ENCODE peak calls at places on chromosomes 11 and 22, in four cellular contexts. O is K562, V is GM12878, I is A549. Q is an unnamed sample.

GRCh38 chr11:36249271-36249670 is 40.0 kb downstream of the COMMD9 start:
- DNase-seq in O (no peak), V (no peak), I (no peak), Q (peak)

GRCh38 chr11:111225871-111226270 is 19.7 kb upstream of the POU2AF2 start:
- DNase-seq in O (no peak), V (no peak), I (no peak), Q (no peak)

GRCh38 chr11:77154381-77155081 is 26.5 kb downstream of the MYO7A start:
- DNase-seq in O (no peak), V (no peak), I (no peak), Q (no peak)

GRCh38 chr22:39128508-39128907 is 24.0 kb downstream of the CBX7 start:
- DNase-seq in O (no peak), V (no peak), I (no peak), Q (no peak)

GRCh38 chr11:36684840-36685800 is 87.1 kb upstream of the RAG2 start:
- DNase-seq in O (no peak), V (no peak), I (no peak), Q (peak)

GRCh38 chr11:114075891-114076441 is 16.5 kb downstream of the ZBTB16 start:
- DNase-seq in O (peak), V (no peak), I (peak), Q (peak)

GRCh38 chr11:27013741-27014415 is 20.0 kb downstream of the FIBIN start:
- DNase-seq in O (no peak), V (no peak), I (no peak), Q (no peak)

GRCh38 chr22:34966980-34967379 is 99.0 kb upstream of the ISX start:
- DNase-seq in O (no peak), V (no peak), I (peak), Q (no peak)

GRCh38 chr11:47924184-47924671 is 56.1 kb upstream of the PTPRJ start:
- DNase-seq in O (no peak), V (no peak), I (peak), Q (no peak)

GRCh38 chr11:76419896-76420295 is 24.9 kb upstream of the EMSY start:
- DNase-seq in O (peak), V (no peak), I (peak), Q (peak)

GRCh38 chr11:119101759-119102423 is at the start of gene DPAGT1:
- DNase-seq in O (peak), V (peak), I (peak), Q (peak)

GRCh38 chr11:1832181-1832988 is 2.4 kb upstream of the SYT8 start:
- DNase-seq in O (peak), V (no peak), I (peak), Q (peak)

GRCh38 chr11:100932474-100933100 is 197.0 kb downstream of the PGR start:
- DNase-seq in O (no peak), V (no peak), I (peak), Q (peak)

GRCh38 chr22:25136953-25137576 is 62.6 kb upstream of the CRYBB3 start:
- DNase-seq in O (no peak), V (no peak), I (no peak), Q (no peak)

GRCh38 chr11:14237333-14237988 is 121.5 kb downstream of the RRAS2 start:
- DNase-seq in O (no peak), V (peak), I (no peak), Q (peak)

GRCh38 chr11:1371026-1371325 is 18.8 kb upstream of the BRSK2 start:
- DNase-seq in O (no peak), V (no peak), I (no peak), Q (no peak)

GRCh38 chr11:19861171-19861570 is 148.5 kb downstream of the NAV2 start:
- DNase-seq in O (no peak), V (no peak), I (no peak), Q (no peak)

GRCh38 chr22:40757071-40757470 is 62.1 kb downstream of the SLC25A17 start:
- DNase-seq in O (no peak), V (no peak), I (no peak), Q (no peak)

GRCh38 chr11:61587951-61588695 is 7.2 kb upstream of the SYT7 start:
- DNase-seq in O (peak), V (no peak), I (peak), Q (peak)

GRCh38 chr11:14727215-14727614 is 83.6 kb downstream of the PDE3B start:
- DNase-seq in O (no peak), V (no peak), I (no peak), Q (no peak)

GRCh38 chr11:76074178-76075112 is 131.9 kb downstream of the WNT11 start:
- DNase-seq in O (peak), V (no peak), I (no peak), Q (peak)

GRCh38 chr11:110797453-110797852 is 85.2 kb upstream of the ARHGAP20 start:
- DNase-seq in O (no peak), V (peak), I (no peak), Q (peak)

GRCh38 chr22:45083659-45084305 is 74.0 kb upstream of the PHF21B start:
- DNase-seq in O (no peak), V (no peak), I (peak), Q (no peak)

GRCh38 chr22:48372395-48372794 is 1455.3 kb downstream of the BRD1 start:
- DNase-seq in O (no peak), V (no peak), I (no peak), Q (no peak)

GRCh38 chr11:115291391-115291744 is 212.8 kb downstream of the CADM1 start:
- DNase-seq in O (no peak), V (no peak), I (no peak), Q (no peak)

GRCh38 chr11:38481391-38481790 is 1883.4 kb upstream of the RAG2 start:
- DNase-seq in O (no peak), V (no peak), I (no peak), Q (no peak)

GRCh38 chr11:44556735-44557409 is 8.6 kb upstream of the CD82 start:
- DNase-seq in O (no peak), V (peak), I (peak), Q (peak)

GRCh38 chr11:102283088-102283487 is 34.2 kb upstream of the BIRC3 start:
- DNase-seq in O (no peak), V (no peak), I (no peak), Q (no peak)

GRCh38 chr11:69551963-69552362 is 70.5 kb downstream of the LINC01488 start:
- DNase-seq in O (no peak), V (no peak), I (no peak), Q (no peak)

GRCh38 chr11:70509476-70509875 is 111.1 kb downstream of the CTTN start:
- DNase-seq in O (no peak), V (no peak), I (no peak), Q (no peak)

GRCh38 chr11:126496576-126497403 is 141.3 kb downstream of the ST3GAL4 start:
- DNase-seq in O (no peak), V (no peak), I (no peak), Q (no peak)

GRCh38 chr11:33375688-33376311 is 118.6 kb downstream of the HIPK3 start:
- DNase-seq in O (no peak), V (no peak), I (no peak), Q (no peak)

GRCh38 chr11:19978668-19979518 is 181.4 kb downstream of the DBX1 start:
- DNase-seq in O (peak), V (peak), I (peak), Q (peak)

GRCh38 chr11:975824-976223 is 50.2 kb downstream of the AP2A2 start:
- DNase-seq in O (peak), V (no peak), I (peak), Q (peak)

GRCh38 chr11:110121204-110121603 is 28.0 kb downstream of the ZC3H12C start:
- DNase-seq in O (no peak), V (no peak), I (no peak), Q (no peak)

GRCh38 chr11:134531331-134532135 is 119.5 kb upstream of the B3GAT1 start:
- DNase-seq in O (no peak), V (no peak), I (no peak), Q (no peak)

DNA sequence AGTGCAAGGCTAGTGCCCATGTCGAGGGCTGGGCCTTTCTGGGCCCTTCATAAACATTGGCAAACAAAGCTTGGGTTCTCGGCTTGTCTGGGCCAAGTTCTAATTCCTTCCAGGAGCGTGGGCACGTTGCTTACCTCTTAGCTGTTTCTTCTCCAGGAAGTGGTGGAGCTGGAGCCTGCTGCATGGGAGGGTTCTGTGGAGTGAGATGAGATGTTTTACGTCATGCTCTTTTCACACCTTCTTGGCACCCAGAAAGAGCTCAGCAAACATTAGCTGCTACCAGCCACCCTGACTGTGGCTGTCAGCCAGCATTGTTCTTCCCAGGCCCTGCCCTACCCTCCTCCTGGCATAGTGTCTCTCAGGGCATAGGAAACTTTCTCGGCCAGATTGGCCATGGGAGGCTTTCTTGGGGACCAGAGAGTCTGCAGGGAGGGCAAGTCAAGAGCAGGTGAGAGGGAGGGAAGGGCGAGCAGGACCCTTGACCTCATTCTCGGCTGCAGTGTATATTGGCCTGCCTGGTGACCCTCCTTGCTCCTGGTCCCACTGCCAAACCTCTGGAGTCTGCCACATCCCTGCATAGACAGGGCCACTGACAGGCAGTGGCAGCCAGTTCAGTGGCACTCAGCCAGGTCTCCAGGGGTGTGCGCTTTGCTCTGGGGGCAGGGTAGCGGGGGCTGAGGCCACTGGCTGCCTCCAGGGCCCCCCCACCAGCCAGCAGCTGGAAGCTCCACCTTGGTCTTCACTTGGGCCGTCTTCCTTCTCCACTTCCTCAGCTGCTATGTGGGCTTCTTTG is 98.8 kb downstream of the BCR start:
- DNase-seq in O (peak), V (no peak), I (peak), Q (no peak)
- TF ChIP-seq MYC in O (no peak), V (no peak), I (no peak), Q (no peak)

GRCh38 chr11:41056892-41057569 is 402.4 kb downstream of the LRRC4C start:
- DNase-seq in O (no peak), V (no peak), I (no peak), Q (no peak)
- H3K4me3 ChIP-seq in O (no peak), V (no peak), I (no peak), Q (no peak)

DNA sequence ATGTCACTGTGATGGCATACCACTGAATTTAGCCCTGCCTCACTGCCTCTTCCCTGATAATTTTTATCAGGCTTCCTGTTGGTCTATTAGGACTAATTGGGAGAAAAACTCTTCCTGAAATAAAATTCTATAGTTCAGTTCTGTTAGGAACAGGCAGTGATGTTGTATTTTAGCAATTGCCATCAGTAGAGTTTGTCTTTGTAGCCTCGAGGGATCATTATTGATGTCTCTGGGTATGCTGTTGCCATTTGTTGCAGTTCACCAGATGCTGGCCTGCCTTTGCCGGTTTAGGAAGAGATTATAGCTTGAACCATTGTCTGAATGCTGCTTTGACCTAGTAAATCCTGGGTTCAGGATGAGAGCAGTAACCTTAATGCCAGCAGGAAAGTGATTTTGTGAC is 41.0 kb downstream of the KDM2A start:
- DNase-seq in O (no peak), V (no peak), I (no peak), Q (no peak)
- TF ChIP-seq CTCF in O (no peak), V (no peak), I (no peak), Q (no peak)

GRCh38 chr22:49658902-49659280 is 168.8 kb downstream of the BRD1 start:
- DNase-seq in O (no peak), V (no peak), I (no peak), Q (no peak)

GRCh38 chr22:49657275-49657973 is 170.2 kb downstream of the BRD1 start:
- DNase-seq in O (peak), V (peak), I (no peak), Q (peak)

GRCh38 chr22:49656291-49656851 is 171.3 kb downstream of the BRD1 start:
- DNase-seq in O (peak), V (no peak), I (no peak), Q (no peak)

GRCh38 chr22:49659281-49659923 is 168.3 kb downstream of the BRD1 start:
- DNase-seq in O (no peak), V (no peak), I (no peak), Q (no peak)

GRCh38 chr22:49657974-49658550 is 169.6 kb downstream of the BRD1 start:
- DNase-seq in O (no peak), V (no peak), I (no peak), Q (no peak)
- TF ChIP-seq MYC in O (no peak), V (no peak), I (no peak), Q (no peak)

GRCh38 chr11:8080069-8080670 is 841 bp upstream of the TUB start:
- DNase-seq in O (no peak), V (no peak), I (no peak), Q (no peak)
- H3K4me3 ChIP-seq in O (no peak), V (no peak), I (peak), Q (no peak)

DNA sequence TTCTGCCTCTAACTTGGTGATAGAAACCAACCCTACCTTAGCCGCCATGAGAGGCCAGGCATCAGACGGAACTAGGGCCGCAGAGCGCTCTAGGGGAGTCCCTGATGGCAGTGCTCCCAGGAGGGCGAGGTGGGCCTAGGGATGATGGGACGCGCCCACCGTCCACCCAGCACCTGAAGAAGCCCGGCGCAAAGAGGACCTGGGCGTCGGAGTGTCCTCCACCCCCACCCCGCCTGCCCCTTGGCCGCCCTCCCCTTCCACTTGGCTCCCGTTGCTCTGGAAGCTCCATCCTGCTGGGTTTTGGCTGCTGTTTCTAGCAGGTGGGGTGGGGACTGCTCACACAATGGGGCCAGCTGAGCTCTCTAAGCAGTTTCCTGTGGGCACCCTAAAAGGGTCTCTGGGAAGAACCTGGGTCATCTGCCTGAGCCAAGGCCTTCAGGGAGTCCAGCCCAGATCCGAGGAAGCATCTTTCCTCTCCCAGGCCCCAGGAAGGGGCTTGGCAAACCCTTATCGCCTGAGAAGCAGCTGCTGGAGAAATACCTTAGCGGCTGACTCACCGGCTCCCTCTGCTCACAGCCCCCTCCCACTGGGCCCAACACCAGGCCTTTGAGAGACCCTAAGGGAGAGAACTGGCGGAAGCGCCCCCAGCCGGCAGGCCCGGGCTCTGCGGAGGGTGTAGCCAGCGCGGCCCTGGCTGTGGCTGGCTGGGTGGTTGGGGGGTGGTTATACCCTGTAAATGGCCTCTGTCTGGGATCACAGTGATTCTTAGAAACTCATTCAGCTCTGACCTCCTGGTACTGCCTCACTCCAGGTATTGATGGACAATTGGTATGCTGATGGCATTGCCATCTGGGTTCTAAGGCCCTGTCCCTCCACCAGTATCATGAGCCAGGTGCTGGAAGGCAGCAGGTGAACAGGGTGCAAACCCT is 19.3 kb downstream of the CREB3L1 start:
- DNase-seq in O (peak), V (no peak), I (no peak), Q (no peak)
- TF ChIP-seq CTCF in O (peak), V (peak), I (no peak), Q (no peak)

GRCh38 chr22:30004689-30005088 is 75.6 kb upstream of the HORMAD2 start:
- DNase-seq in O (no peak), V (no peak), I (no peak), Q (no peak)
- TF ChIP-seq MYC in O (no peak), V (no peak), I (no peak), Q (no peak)